ENCODE peak calls at places on chromosomes 6 and 20, in four cellular contexts. R is activated CD4-positive, CD25-positive, alpha-beta regulatory T cell; H is hepatocyte; O is memory B cell. S is an unnamed sample.

GRCh38 chr6:98024359-98024758 is 741.3 kb upstream of the MMS22L start:
- DNase-seq in R (no peak), H (no peak), O (no peak), S (no peak)

GRCh38 chr6:168281826-168282225 is 37.8 kb downstream of the DACT2 start:
- DNase-seq in R (no peak), H (no peak), O (no peak), S (no peak)

GRCh38 chr6:42188406-42188805 is 6.3 kb downstream of the GUCA1B start:
- DNase-seq in R (no peak), H (no peak), O (no peak), S (no peak)

GRCh38 chr6:89270951-89271721 is 44.0 kb downstream of the GABRR2 start:
- DNase-seq in R (no peak), H (no peak), O (no peak), S (no peak)

GRCh38 chr6:75378101-75378500 is 93.5 kb upstream of the TMEM30A start:
- DNase-seq in R (no peak), H (no peak), O (no peak), S (no peak)

GRCh38 chr20:10170261-10170660 is 48.4 kb upstream of the SNAP25 start:
- DNase-seq in R (no peak), H (no peak), O (no peak), S (no peak)

GRCh38 chr6:44381739-44382138 is 5.8 kb upstream of the CDC5L start:
- DNase-seq in R (no peak), H (no peak), O (no peak), S (no peak)

GRCh38 chr6:42279966-42280629 is 62.4 kb upstream of the MRPS10 start:
- DNase-seq in R (no peak), H (no peak), O (no peak), S (no peak)

GRCh38 chr6:29943053-29943966 is 978 bp downstream of the HLA-A start:
- DNase-seq in R (no peak), H (no peak), O (no peak), S (no peak)

GRCh38 chr6:89438248-89438647 is 5.3 kb downstream of the ANKRD6 start:
- DNase-seq in R (no peak), H (peak; percentile 38), O (no peak), S (no peak)

GRCh38 chr20:16819483-16819882 is 71.3 kb downstream of the OTOR start:
- DNase-seq in R (no peak), H (no peak), O (no peak), S (no peak)

GRCh38 chr6:42199106-42199981 is 4.6 kb upstream of the GUCA1B start:
- DNase-seq in R (no peak), H (no peak), O (no peak), S (no peak)

GRCh38 chr20:56171087-56172012 is 77.2 kb upstream of the MC3R start:
- DNase-seq in R (no peak), H (peak; percentile 34), O (no peak), S (no peak)

GRCh38 chr6:98844244-98845161 is 10.1 kb downstream of the POU3F2 start:
- DNase-seq in R (no peak), H (no peak), O (no peak), S (no peak)

GRCh38 chr6:17115251-17116089 is 13.6 kb downstream of the STMND1 start:
- DNase-seq in R (no peak), H (peak; percentile 75), O (no peak), S (no peak)

GRCh38 chr20:17957505-17958325 is 10.9 kb downstream of the SNX5 start:
- DNase-seq in R (no peak), H (no peak), O (no peak), S (no peak)

GRCh38 chr20:41304002-41304401 is 13.5 kb downstream of the ZHX3 start:
- DNase-seq in R (no peak), H (no peak), O (no peak), S (no peak)

GRCh38 chr6:7438011-7438410 is 48.4 kb downstream of the RIOK1 start:
- DNase-seq in R (no peak), H (no peak), O (no peak), S (no peak)

GRCh38 chr6:136962661-136963060 is 40.6 kb downstream of the SLC35D3 start:
- DNase-seq in R (no peak), H (no peak), O (no peak), S (no peak)

GRCh38 chr6:119979862-119980261 is 630.3 kb upstream of the MAN1A1 start:
- DNase-seq in R (no peak), H (no peak), O (no peak), S (no peak)

GRCh38 chr6:41546475-41546865 is 289 bp downstream of the FOXP4 start:
- DNase-seq in R (peak; percentile 55), H (no peak), O (no peak), S (no peak)

GRCh38 chr6:158718431-158719126 is 68.7 kb downstream of the SYTL3 start:
- DNase-seq in R (no peak), H (peak; percentile 78), O (no peak), S (no peak)

GRCh38 chr6:139577991-139578604 is 203.7 kb upstream of the CITED2 start:
- DNase-seq in R (no peak), H (peak; percentile 69), O (no peak), S (no peak)

GRCh38 chr6:21712213-21712612 is 118.7 kb downstream of the SOX4 start:
- DNase-seq in R (no peak), H (no peak), O (no peak), S (no peak)

GRCh38 chr6:2738373-2738979 is 12.2 kb downstream of the MYLK4 start:
- DNase-seq in R (peak; percentile 21), H (peak; percentile 66), O (peak; percentile 33), S (no peak)

GRCh38 chr6:33029297-33030184 is 20.1 kb upstream of the HLA-DOA start:
- DNase-seq in R (no peak), H (no peak), O (peak; percentile 80), S (no peak)